ENCODE peak calls at places on chromosome 1, in nine cellular contexts. O is endothelial cell; G is amygdala; H is body of pancreas; D is esophagus squamous epithelium; I is activated CD4-positive, alpha-beta T cell treated with anti-CD3 and anti-CD28 coated beads, Interleukin-2, amount 50 U/mL, for 24 hours; R is CD4-positive, alpha-beta memory T cell; L is effector memory CD8-positive, alpha-beta T cell; P is breast epithelium. S is an unnamed sample.

GRCh38 chr1:206744683-206745082 is 25.9 kb upstream of the IL19 start:
- DNase-seq in G (no peak), I (no peak), D (no peak), O (no peak), R (no peak), P (no peak), H (no peak), L (no peak), S (no peak)

GRCh38 chr1:51240096-51240495 is 4.0 kb downstream of the RNF11 start:
- DNase-seq in D (no peak), R (no peak), H (peak; percentile 61), L (no peak), I (no peak), P (no peak), G (no peak), O (no peak), S (no peak)

GRCh38 chr1:115134850-115135484 is 45.7 kb upstream of the TSPAN2 start:
- DNase-seq in I (no peak), G (no peak), L (no peak), H (no peak), D (no peak), P (peak; percentile 53), O (no peak), R (no peak), S (no peak)

GRCh38 chr1:114234408-114235119 is 80.9 kb upstream of the SYT6 start:
- DNase-seq in D (no peak), G (no peak), H (no peak), O (no peak), L (no peak), I (no peak), P (no peak), R (no peak), S (no peak)

GRCh38 chr1:200305806-200306205 is 104.0 kb downstream of the ZNF281 start:
- DNase-seq in G (no peak), R (no peak), I (no peak), O (no peak), L (no peak), P (no peak), H (no peak), D (no peak), S (no peak)

GRCh38 chr1:6141601-6142000 is 38.5 kb downstream of the CHD5 start:
- DNase-seq in G (no peak), L (no peak), D (no peak), I (no peak), P (no peak), O (no peak), R (no peak), H (no peak), S (no peak)

GRCh38 chr1:215543191-215543606 is 23.9 kb upstream of the KCTD3 start:
- DNase-seq in G (no peak), I (no peak), R (no peak), P (peak; percentile 23), L (no peak), O (no peak), H (no peak), D (no peak), S (no peak)

GRCh38 chr1:101178341-101178687 is 58.5 kb upstream of the S1PR1 start:
- DNase-seq in R (no peak), I (no peak), L (no peak), D (no peak), O (no peak), H (no peak), G (no peak), P (no peak), S (no peak)

GRCh38 chr1:205594846-205595245 is 37.0 kb downstream of the ELK4 start:
- DNase-seq in R (no peak), O (no peak), I (no peak), H (no peak), D (no peak), L (no peak), P (no peak), G (no peak), S (no peak)

GRCh38 chr1:152328801-152329391 is 3.9 kb upstream of the FLG start:
- DNase-seq in I (no peak), H (no peak), P (no peak), D (no peak), L (no peak), O (no peak), G (no peak), R (no peak), S (no peak)

GRCh38 chr1:14113841-14114567 is 414.0 kb downstream of the PRDM2 start:
- DNase-seq in O (peak; percentile 62), P (peak; percentile 32), G (peak; percentile 76), I (no peak), L (no peak), H (peak; percentile 54), R (no peak), D (no peak), S (no peak)

GRCh38 chr1:2272686-2273400 is 44.7 kb downstream of the SKI start:
- DNase-seq in H (no peak), L (no peak), G (no peak), P (no peak), R (no peak), I (no peak), O (no peak), D (no peak), S (no peak)

GRCh38 chr1:159927887-159928431 is 2.7 kb upstream of the TAGLN2 start:
- DNase-seq in H (no peak), R (no peak), I (no peak), P (no peak), D (no peak), O (no peak), G (no peak), L (no peak), S (no peak)

GRCh38 chr1:115063238-115063901 is 25.9 kb downstream of the TSPAN2 start:
- DNase-seq in O (no peak), I (no peak), R (peak; percentile 84), D (no peak), P (no peak), H (no peak), G (no peak), L (peak; percentile 42), S (no peak)

GRCh38 chr1:51990478-51990965 is at the start of gene RAB3B:
- DNase-seq in G (peak; percentile 0), I (peak; percentile 66), R (peak; percentile 58), D (no peak), L (peak; percentile 62), P (peak; percentile 30), O (peak; percentile 83), H (peak; percentile 89), S (no peak)

GRCh38 chr1:234927312-234927967 is 201.2 kb downstream of the TOMM20 start:
- DNase-seq in I (no peak), O (no peak), D (no peak), R (no peak), H (no peak), P (no peak), G (no peak), L (no peak), S (no peak)

GRCh38 chr1:180962178-180962577 is 49.5 kb downstream of the KIAA1614 start:
- DNase-seq in P (no peak), G (no peak), D (no peak), R (no peak), I (no peak), L (no peak), H (no peak), O (no peak), S (no peak)

GRCh38 chr1:17881761-17882160 is 126.6 kb downstream of the ACTL8 start:
- DNase-seq in H (no peak), I (no peak), L (no peak), R (no peak), P (no peak), O (no peak), D (no peak), G (no peak), S (no peak)

S was measured in NK-92 treated with Interleukin-12 subunit alpha and Interleukin-12 subunit beta, amount 100 ng/mL, for 24 hours.